ENCODE peak calls at places on chromosome 11, in seven cellular contexts. K is iris pigment epithelial cell; Q is activated effector memory CD4-positive, alpha-beta T cell treated with anti-CD3 and anti-CD28 coated beads, Interleukin-2, amount 50 U/mL, for 16 hours; S is stimulated activated CD4-positive, alpha-beta T cell treated with anti-CD3 and anti-CD28 coated beads, Interleukin-15, amount 100 ng/mL, for 24 hours; I is dorsolateral prefrontal cortex; W is HS-5; E is KBM-7. H is an unnamed sample.
A peak's percentile ranks its signal among the peaks of the same experiment; 100 is the strongest.

GRCh38 chr11:93039841-93040240 is 70.4 kb downstream of the MTNR1B start:
- DNase-seq in K (no peak), Q (no peak), S (no peak), I (no peak), W (no peak), E (no peak), H (no peak)

GRCh38 chr11:107218123-107219084 is 200.1 kb upstream of the GUCY1A2 start:
- DNase-seq in K (no peak), Q (no peak), S (no peak), I (no peak), W (no peak), E (no peak), H (no peak)

GRCh38 chr11:24234822-24235508 is 261.9 kb upstream of the LUZP2 start:
- DNase-seq in K (peak; percentile 73), Q (no peak), S (no peak), I (no peak), W (no peak), E (no peak), H (no peak)

GRCh38 chr11:44471603-44472002 is 93.9 kb upstream of the CD82 start:
- DNase-seq in K (no peak), Q (no peak), S (no peak), I (no peak), W (no peak), E (no peak), H (no peak)

GRCh38 chr11:96744697-96745096 is 354.9 kb downstream of the JRKL start:
- DNase-seq in K (peak; percentile 47), Q (no peak), S (no peak), I (no peak), W (no peak), E (no peak), H (no peak)

GRCh38 chr11:57763568-57763967 is 2.0 kb downstream of the CTNND1 start:
- DNase-seq in K (peak; percentile 66), Q (no peak), S (no peak), I (no peak), W (no peak), E (no peak), H (no peak)

GRCh38 chr11:109972181-109972715 is 120.9 kb upstream of the ZC3H12C start:
- DNase-seq in K (no peak), Q (no peak), S (no peak), I (no peak), W (no peak), E (peak; percentile 32), H (no peak)

GRCh38 chr11:69657911-69658605 is 17.1 kb downstream of the LTO1 start:
- DNase-seq in K (no peak), Q (peak; percentile 57), S (no peak), I (no peak), W (no peak), E (no peak), H (no peak)

GRCh38 chr11:102883132-102883531 is 8.3 kb upstream of the MMP12 start:
- DNase-seq in K (no peak), Q (no peak), S (no peak), I (no peak), W (no peak), E (no peak), H (no peak)

GRCh38 chr11:119193001-119193400 is 7.7 kb downstream of the NHERF4 start:
- DNase-seq in K (no peak), Q (no peak), S (no peak), I (no peak), W (no peak), E (no peak), H (no peak)

GRCh38 chr11:130001491-130002351 is 914 bp downstream of the PRDM10 start:
- DNase-seq in K (peak; percentile 36), Q (no peak), S (peak; percentile 56), I (no peak), W (no peak), E (peak; percentile 56), H (no peak)

GRCh38 chr11:10503217-10503616 is 37.8 kb downstream of the RNF141 start:
- DNase-seq in K (no peak), Q (no peak), S (no peak), I (no peak), W (no peak), E (peak; percentile 78), H (no peak)

GRCh38 chr11:78203184-78203583 is 14.5 kb downstream of the USP35 start:
- DNase-seq in K (no peak), Q (peak; percentile 72), S (no peak), I (no peak), W (no peak), E (peak; percentile 40), H (no peak)

GRCh38 chr11:28512143-28512756 is 404.1 kb downstream of the METTL15 start:
- DNase-seq in K (no peak), Q (no peak), S (no peak), I (no peak), W (no peak), E (no peak), H (no peak)

GRCh38 chr11:101091781-101092180 is 37.8 kb downstream of the PGR start:
- DNase-seq in K (no peak), Q (no peak), S (no peak), I (no peak), W (peak; percentile 14), E (no peak), H (no peak)

GRCh38 chr11:63912678-63913077 is 4.3 kb downstream of the RCOR2 start:
- DNase-seq in K (no peak), Q (no peak), S (no peak), I (no peak), W (no peak), E (no peak), H (no peak)

GRCh38 chr11:102191832-102192231 is 81.6 kb downstream of the YAP1 start:
- DNase-seq in K (no peak), Q (no peak), S (no peak), I (no peak), W (no peak), E (no peak), H (no peak)

GRCh38 chr11:34343153-34343552 is 14.7 kb downstream of the ABTB2 start:
- DNase-seq in K (peak; percentile 94), Q (no peak), S (no peak), I (no peak), W (no peak), E (no peak), H (no peak)

GRCh38 chr11:75334976-75335375 is 16.5 kb downstream of the ARRB1 start:
- DNase-seq in K (no peak), Q (no peak), S (no peak), I (no peak), W (no peak), E (no peak), H (no peak)

GRCh38 chr11:36235750-36236149 is 53.5 kb downstream of the COMMD9 start:
- DNase-seq in K (peak; percentile 59), Q (no peak), S (no peak), I (no peak), W (no peak), E (no peak), H (no peak)

GRCh38 chr11:57314221-57314973 is 10.4 kb downstream of the TNKS1BP1 start:
- DNase-seq in K (no peak), Q (no peak), S (no peak), I (no peak), W (no peak), E (no peak), H (no peak)

GRCh38 chr11:69663326-69663725 is 11.8 kb downstream of the LTO1 start:
- DNase-seq in K (no peak), Q (peak; percentile 42), S (no peak), I (no peak), W (no peak), E (no peak), H (no peak)

GRCh38 chr11:119218141-119218878 is 12.2 kb downstream of the CBL start:
- DNase-seq in K (peak; percentile 96), Q (no peak), S (peak; percentile 20), I (no peak), W (peak; percentile 94), E (no peak), H (no peak)

GRCh38 chr11:112811781-112812180 is 149.4 kb upstream of the NCAM1 start:
- DNase-seq in K (no peak), Q (no peak), S (no peak), I (no peak), W (no peak), E (no peak), H (no peak)

GRCh38 chr11:23688835-23689234 is 808.0 kb upstream of the LUZP2 start:
- DNase-seq in K (peak; percentile 86), Q (no peak), S (no peak), I (no peak), W (peak; percentile 46), E (peak; percentile 1), H (no peak)

GRCh38 chr11:68693484-68693882 is 9.1 kb downstream of the GAL start:
- DNase-seq in K (no peak), Q (peak; percentile 21), S (no peak), I (no peak), W (no peak), E (no peak), H (no peak)

H was measured in NCI-H1048.